ENCODE peak calls at places on chromosomes 2 and 18, in ten cellular contexts. D is NCI-H510A treated with DMSO at 0.1 percent for 48 hours; Z is mesothelial cell of epicardium; J is glomerular endothelial cell; S is hepatic stellate cell; Q is neural progenitor cell; L is lung; W is activated effector memory CD4-positive, alpha-beta T cell treated with anti-CD3 and anti-CD28 coated beads, Interleukin-2, amount 50 U/mL, for 16 hours; T is astrocyte of the spinal cord; N is HCT116. Y is an unnamed sample.

GRCh38 chr2:235501663-235502009 is 7.8 kb downstream of the AGAP1 start:
- DNase-seq in D (no peak), Z (no peak), J (no peak), S (no peak), Q (peak; percentile 69), L (no peak), W (no peak), T (no peak), N (no peak), Y (no peak)

GRCh38 chr2:167749016-167749415 is 498.4 kb downstream of the STK39 start:
- DNase-seq in D (no peak), Z (no peak), J (no peak), S (no peak), Q (no peak), L (no peak), W (no peak), T (no peak), N (no peak), Y (no peak)

GRCh38 chr2:67662222-67662621 is 265.1 kb downstream of the ETAA1 start:
- DNase-seq in D (no peak), Z (no peak), J (no peak), S (no peak), Q (no peak), L (no peak), W (no peak), T (no peak), N (no peak), Y (no peak)

GRCh38 chr2:144642106-144642505 is 122.2 kb upstream of the ZEB2 start:
- DNase-seq in D (no peak), Z (no peak), J (no peak), S (no peak), Q (no peak), L (no peak), W (no peak), T (no peak), N (no peak), Y (no peak)

GRCh38 chr18:26421931-26422330 is 126.4 kb downstream of the KCTD1 start:
- DNase-seq in D (no peak), Z (no peak), J (no peak), S (no peak), Q (no peak), L (no peak), W (no peak), T (no peak), N (no peak), Y (peak; percentile 8)

GRCh38 chr2:105600949-105601708 is 143.6 kb upstream of the NCK2 start:
- DNase-seq in D (no peak), Z (no peak), J (no peak), S (no peak), Q (no peak), L (no peak), W (no peak), T (no peak), N (no peak), Y (no peak)

GRCh38 chr2:62114564-62114963 is 81.4 kb upstream of the B3GNT2 start:
- DNase-seq in D (peak; percentile 26), Z (no peak), J (no peak), S (no peak), Q (no peak), L (no peak), W (no peak), T (no peak), N (no peak), Y (no peak)

GRCh38 chr2:236631361-236632291 is 62.0 kb downstream of the ACKR3 start:
- DNase-seq in D (no peak), Z (no peak), J (no peak), S (no peak), Q (no peak), L (no peak), W (no peak), T (no peak), N (no peak), Y (no peak)

GRCh38 chr2:28981016-28981441 is at the start of gene TOGARAM2:
- DNase-seq in D (peak; percentile 35), Z (no peak), J (no peak), S (peak; percentile 62), Q (peak; percentile 39), L (peak; percentile 41), W (peak; percentile 56), T (peak; percentile 41), N (no peak), Y (no peak)

GRCh38 chr2:188245230-188245629 is 46.4 kb upstream of the GULP1 start:
- DNase-seq in D (no peak), Z (no peak), J (no peak), S (no peak), Q (no peak), L (no peak), W (no peak), T (no peak), N (no peak), Y (no peak)

GRCh38 chr2:237662671-237663093 is 35.3 kb downstream of the LRRFIP1 start:
- DNase-seq in D (peak; percentile 87), Z (peak; percentile 62), J (no peak), S (peak; percentile 66), Q (peak; percentile 84), L (peak; percentile 93), W (peak; percentile 75), T (peak; percentile 89), N (peak; percentile 61), Y (peak; percentile 96)

GRCh38 chr2:143476421-143477084 is 347.3 kb downstream of the ARHGAP15 start:
- DNase-seq in D (no peak), Z (no peak), J (no peak), S (no peak), Q (no peak), L (no peak), W (no peak), T (peak; percentile 38), N (no peak), Y (no peak)

GRCh38 chr2:33160217-33160616 is 213.5 kb downstream of the LTBP1 start:
- DNase-seq in D (no peak), Z (no peak), J (no peak), S (no peak), Q (no peak), L (no peak), W (no peak), T (peak; percentile 84), N (no peak), Y (no peak)

GRCh38 chr2:236977999-236978398 is 107.7 kb upstream of the COPS8 start:
- DNase-seq in D (no peak), Z (no peak), J (no peak), S (no peak), Q (no peak), L (no peak), W (no peak), T (no peak), N (no peak), Y (no peak)

GRCh38 chr2:85971369-85971768 is 82.6 kb upstream of the ST3GAL5 start:
- DNase-seq in D (no peak), Z (no peak), J (no peak), S (peak; percentile 40), Q (no peak), L (no peak), W (no peak), T (peak; percentile 37), N (no peak), Y (no peak)

GRCh38 chr2:218618102-218618860 is 10.6 kb downstream of the PLCD4 start:
- DNase-seq in D (no peak), Z (no peak), J (no peak), S (no peak), Q (no peak), L (no peak), W (no peak), T (no peak), N (peak; percentile 7), Y (no peak)

GRCh38 chr2:229879551-229879950 is 42.3 kb downstream of the TRIP12 start:
- DNase-seq in D (no peak), Z (no peak), J (no peak), S (no peak), Q (no peak), L (no peak), W (no peak), T (no peak), N (no peak), Y (no peak)

GRCh38 chr2:46929612-46930011 is 14.0 kb upstream of the MCFD2 start:
- DNase-seq in D (no peak), Z (no peak), J (no peak), S (no peak), Q (no peak), L (no peak), W (no peak), T (no peak), N (no peak), Y (no peak)

GRCh38 chr2:218472980-218473379 is 54.1 kb downstream of the VIL1 start:
- DNase-seq in D (no peak), Z (no peak), J (no peak), S (no peak), Q (no peak), L (no peak), W (no peak), T (no peak), N (no peak), Y (no peak)

GRCh38 chr2:22904126-22904684 is 480.8 kb upstream of the KLHL29 start:
- DNase-seq in D (no peak), Z (peak; percentile 25), J (no peak), S (no peak), Q (peak; percentile 79), L (peak; percentile 32), W (no peak), T (no peak), N (no peak), Y (no peak)

GRCh38 chr2:205198130-205198505 is 484.2 kb upstream of the NRP2 start:
- DNase-seq in D (no peak), Z (no peak), J (peak; percentile 67), S (peak; percentile 24), Q (no peak), L (no peak), W (no peak), T (peak; percentile 44), N (no peak), Y (no peak)

GRCh38 chr2:20576598-20577115 is 74.2 kb downstream of the HS1BP3 start:
- DNase-seq in D (no peak), Z (no peak), J (no peak), S (no peak), Q (no peak), L (no peak), W (peak; percentile 67), T (no peak), N (no peak), Y (no peak)

GRCh38 chr18:6773777-6774176 is 44.3 kb downstream of the ARHGAP28 start:
- DNase-seq in D (no peak), Z (no peak), J (no peak), S (no peak), Q (peak; percentile 37), L (no peak), W (no peak), T (no peak), N (no peak), Y (no peak)

GRCh38 chr2:101981484-101981883 is 10.3 kb upstream of the IL1R2 start:
- DNase-seq in D (no peak), Z (no peak), J (no peak), S (no peak), Q (no peak), L (no peak), W (no peak), T (no peak), N (no peak), Y (no peak)

GRCh38 chr18:40210696-40211095 is 1744.3 kb upstream of the PIK3C3 start:
- DNase-seq in D (no peak), Z (no peak), J (no peak), S (no peak), Q (no peak), L (no peak), W (no peak), T (no peak), N (no peak), Y (no peak)

GRCh38 chr18:23523429-23524212 is 20.3 kb downstream of the RMC1 start:
- DNase-seq in D (no peak), Z (no peak), J (no peak), S (peak; percentile 50), Q (no peak), L (no peak), W (no peak), T (peak; percentile 63), N (no peak), Y (no peak)

GRCh38 chr18:79621501-79621900 is 58.1 kb upstream of the CTDP1 start:
- DNase-seq in D (no peak), Z (no peak), J (no peak), S (no peak), Q (no peak), L (no peak), W (no peak), T (no peak), N (no peak), Y (no peak)

GRCh38 chr2:239716009-239716408 is 309.1 kb downstream of the NDUFA10 start:
- DNase-seq in D (no peak), Z (no peak), J (no peak), S (no peak), Q (no peak), L (no peak), W (no peak), T (no peak), N (no peak), Y (no peak)